ENCODE peak calls at places on chromosomes 7 and 10, in ten cellular contexts. Q, P, Z, L, E, S, I, H, C and G are unnamed samples. For H3K4me1, the result is how much of the 10 kb centered on the place peaks cover.

GRCh38 chr7:135745702-135746312 is 2.8 kb downstream of the FAM180A start:
- DNase-seq in Q (peak), P (peak), Z (peak), L (peak), E (no peak), S (no peak), I (peak), H (peak), C (peak), G (peak)

GRCh38 chr10:133213641-133214467 is 16.2 kb upstream of the UTF1 start:
- DNase-seq in Q (no peak), P (no peak), Z (no peak), L (peak), E (peak), S (no peak), I (no peak), H (no peak), C (no peak), G (no peak)

GRCh38 chr7:79142706-79143105 is 310.8 kb downstream of the MAGI2 start:
- DNase-seq in Q (no peak), P (no peak), Z (no peak), L (no peak), E (no peak), S (no peak), I (no peak), H (no peak), C (no peak), G (no peak)

GRCh38 chr10:29377333-29377961 is 88.6 kb downstream of the LYZL1 start:
- DNase-seq in Q (no peak), P (no peak), Z (no peak), L (no peak), E (no peak), S (no peak), I (no peak), H (no peak), C (peak), G (no peak)

GRCh38 chr7:78993341-78993740 is 460.1 kb downstream of the MAGI2 start:
- DNase-seq in Q (no peak), P (no peak), Z (no peak), L (no peak), E (no peak), S (no peak), I (no peak), H (no peak), C (no peak), G (no peak)

GRCh38 chr7:155850730-155851678 is 38.7 kb upstream of the SHH start:
- DNase-seq in Q (no peak), P (no peak), Z (no peak), L (no peak), E (no peak), S (peak), I (no peak), H (no peak), C (no peak), G (no peak)

GRCh38 chr7:29247962-29248236 is 53.3 kb downstream of the CHN2 start:
- DNase-seq in Q (no peak), P (no peak), Z (no peak), L (no peak), E (no peak), S (no peak), I (no peak), H (no peak), C (no peak), G (no peak)

GRCh38 chr10:50600831-50601466 is 22.8 kb downstream of the SGMS1 start:
- DNase-seq in Q (no peak), P (no peak), Z (no peak), L (no peak), E (no peak), S (no peak), I (no peak), H (peak), C (peak), G (no peak)

GRCh38 chr10:60148266-60148840 is 241.3 kb downstream of the ANK3 start:
- DNase-seq in Q (no peak), P (peak), Z (no peak), L (no peak), E (no peak), S (no peak), I (peak), H (peak), C (peak), G (no peak)

GRCh38 chr10:33381897-33382578 is 47.6 kb upstream of the NRP1 start:
- DNase-seq in Q (no peak), P (no peak), Z (no peak), L (no peak), E (no peak), S (no peak), I (peak), H (no peak), C (no peak), G (no peak)

GRCh38 chr10:35612385-35613106 is 7.4 kb downstream of the GJD4 start:
- DNase-seq in Q (no peak), P (no peak), Z (no peak), L (no peak), E (no peak), S (no peak), I (no peak), H (no peak), C (no peak), G (no peak)

GRCh38 chr10:35614312-35614711 is 9.2 kb downstream of the GJD4 start:
- DNase-seq in Q (no peak), P (no peak), Z (no peak), L (no peak), E (no peak), S (no peak), I (no peak), H (no peak), C (no peak), G (no peak)

GRCh38 chr10:35613107-35613440 is 7.9 kb downstream of the GJD4 start:
- DNase-seq in Q (no peak), P (no peak), Z (no peak), L (no peak), E (no peak), S (no peak), I (no peak), H (no peak), C (no peak), G (no peak)

GRCh38 chr10:35613597-35614226 is 8.6 kb downstream of the GJD4 start:
- DNase-seq in Q (no peak), P (no peak), Z (no peak), L (no peak), E (no peak), S (no peak), I (no peak), H (no peak), C (peak), G (no peak)

DNA sequence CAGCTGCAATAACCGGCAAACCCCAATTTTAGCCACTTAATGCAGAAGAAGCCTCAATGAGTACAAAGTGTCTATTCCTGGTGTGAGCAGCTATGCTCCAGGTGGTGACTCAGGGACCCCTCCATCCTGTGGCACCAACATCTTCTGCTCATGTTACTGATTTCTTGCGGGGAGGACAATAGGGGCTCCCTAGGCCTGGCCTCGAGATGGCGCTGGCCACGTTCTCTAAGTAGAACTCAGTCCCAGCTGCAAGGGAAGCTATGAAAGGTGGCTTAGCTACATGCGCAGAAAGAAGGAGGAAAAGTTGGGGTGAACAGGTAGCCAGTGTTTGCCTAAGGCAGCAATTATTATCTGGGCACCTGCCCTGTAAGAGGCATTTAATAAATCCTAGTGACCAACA is 6.6 kb downstream of the GJD4 start:
- DNase-seq in Q (no peak), P (no peak), Z (no peak), L (no peak), E (no peak), S (no peak), I (no peak), H (no peak), C (peak), G (no peak)
- TF ChIP-seq CTCF in Q (no peak), P (no peak), Z (no peak), L (no peak), E (no peak), S (no peak), I (no peak), H (no peak), C (no peak), G (no peak)

GRCh38 chr10:131928248-131929095 is 27.7 kb downstream of the PPP2R2D start:
- DNase-seq in Q (peak), P (no peak), Z (peak), L (no peak), E (peak), S (no peak), I (no peak), H (no peak), C (no peak), G (no peak)

GRCh38 chr10:131924982-131925649 is 24.3 kb downstream of the PPP2R2D start:
- DNase-seq in Q (no peak), P (no peak), Z (no peak), L (no peak), E (no peak), S (no peak), I (no peak), H (no peak), C (no peak), G (no peak)

GRCh38 chr10:131929122-131929845 is 28.5 kb downstream of the PPP2R2D start:
- DNase-seq in Q (peak), P (no peak), Z (no peak), L (no peak), E (no peak), S (no peak), I (no peak), H (no peak), C (no peak), G (no peak)

GRCh38 chr10:131926253-131926652 is 25.4 kb downstream of the PPP2R2D start:
- DNase-seq in Q (no peak), P (no peak), Z (no peak), L (no peak), E (no peak), S (no peak), I (no peak), H (no peak), C (no peak), G (no peak)

GRCh38 chr10:131926743-131927595 is 26.2 kb downstream of the PPP2R2D start:
- DNase-seq in Q (no peak), P (no peak), Z (no peak), L (no peak), E (peak), S (no peak), I (no peak), H (no peak), C (no peak), G (no peak)
- H3K4me1 ChIP-seq in Q (under half), P (under half), Z (half or more), L (under half), E (under half), S (under half), I (under half), H (under half), C (under half), G (half or more)

GRCh38 chr10:12348341-12348869 is 942 bp upstream of the CAMK1D start:
- DNase-seq in Q (no peak), P (no peak), Z (no peak), L (peak), E (no peak), S (no peak), I (peak), H (no peak), C (no peak), G (no peak)
- TF ChIP-seq CTCF in Q (no peak), P (no peak), Z (no peak), L (no peak), E (no peak), S (no peak), I (no peak), H (no peak), C (no peak), G (no peak)

DNA sequence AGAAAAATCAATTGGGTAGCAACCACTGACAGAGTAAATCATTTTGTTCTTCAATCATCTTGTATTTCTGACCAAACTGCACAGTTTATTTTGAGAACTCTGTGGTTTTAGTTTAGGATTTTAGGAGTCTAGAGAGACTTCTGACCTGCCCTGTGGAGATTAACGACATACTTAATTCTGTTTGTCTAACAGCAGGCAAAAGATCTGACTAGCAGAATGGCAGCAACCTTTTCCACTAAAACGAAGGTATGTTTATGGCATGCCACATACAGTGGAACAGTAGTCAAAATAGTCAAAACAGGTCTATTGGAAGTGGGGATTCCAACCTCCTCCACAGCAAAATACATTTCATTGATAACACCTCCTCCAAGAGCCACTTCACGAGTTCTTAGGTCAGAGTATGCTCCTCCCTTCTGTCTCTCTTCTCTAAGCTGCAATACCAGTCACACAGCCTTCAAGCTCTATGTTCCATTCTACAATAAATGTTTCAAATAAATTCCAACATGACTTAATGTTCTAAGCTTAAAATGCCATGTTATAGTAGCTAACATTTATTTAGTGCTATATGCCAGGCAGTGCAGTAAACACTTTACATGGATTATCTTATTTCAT is 34.4 kb downstream of the NRCAM start:
- DNase-seq in Q (no peak), P (no peak), Z (no peak), L (no peak), E (no peak), S (no peak), I (no peak), H (no peak), C (peak), G (no peak)
- H3K4me1 ChIP-seq in Q (under half), P (half or more), Z (under half), L (under half), E (under half), S (under half), I (under half), H (under half), C (half or more), G (under half)

GRCh38 chr7:97381815-97382214 is 264.3 kb downstream of the SDHAF3 start:
- DNase-seq in Q (no peak), P (no peak), Z (no peak), L (no peak), E (no peak), S (no peak), I (no peak), H (no peak), C (no peak), G (no peak)
- TF ChIP-seq CTCF in Q (no peak), P (no peak), Z (no peak), L (no peak), E (no peak), S (no peak), I (peak), H (no peak), C (no peak), G (no peak)

GRCh38 chr10:86964061-86964846 is 4.0 kb upstream of the ADIRF start:
- DNase-seq in Q (peak), P (peak), Z (no peak), L (peak), E (no peak), S (no peak), I (no peak), H (no peak), C (no peak), G (peak)
- H3K4me1 ChIP-seq in Q (half or more), P (half or more), Z (half or more), L (under half), E (half or more), S (under half), I (under half), H (under half), C (under half), G (half or more)

GRCh38 chr7:41834805-41835694 is 132.2 kb upstream of the INHBA start:
- DNase-seq in Q (peak), P (no peak), Z (no peak), L (no peak), E (no peak), S (no peak), I (no peak), H (no peak), C (no peak), G (peak)
- TF ChIP-seq CTCF in Q (no peak), P (no peak), Z (no peak), L (no peak), E (no peak), S (no peak), I (no peak), H (no peak), C (no peak), G (no peak)